ENCODE peak calls at places on chromosomes 13 and 19, in eight cellular contexts. V is right lobe of liver, X is breast epithelium, T is IMR-90, P is adrenal gland, J is spleen, U is endothelial cell of umbilical vein, G is lower leg skin. H is an unnamed sample.

GRCh38 chr19:17266975-17267788 is at the start of gene BABAM1:
- DNase-seq in X (peak), G (peak), U (peak), J (peak), V (peak), P (peak), T (peak), H (peak)

GRCh38 chr19:41298327-41298964 is 11.5 kb upstream of the CCDC97 start:
- DNase-seq in G (peak), T (peak), V (no peak), X (peak), P (peak), J (no peak), U (peak), H (no peak)

GRCh38 chr19:55027472-55028337 is 10.4 kb downstream of the GP6 start:
- DNase-seq in T (no peak), U (no peak), J (no peak), P (no peak), V (no peak), X (no peak), G (no peak), H (no peak)

GRCh38 chr13:35471466-35472307 is 4.8 kb downstream of the MAB21L1 start:
- DNase-seq in T (no peak), J (no peak), V (no peak), X (no peak), U (no peak), G (no peak), P (no peak), H (no peak)

GRCh38 chr13:52903320-52903719 is 54.9 kb upstream of the PCDH8 start:
- DNase-seq in X (no peak), V (no peak), T (no peak), U (no peak), G (no peak), P (no peak), J (no peak), H (no peak)

GRCh38 chr13:76723551-76724232 is 162.5 kb downstream of the KCTD12 start:
- DNase-seq in J (no peak), T (peak), V (peak), G (no peak), X (no peak), P (peak), U (peak), H (no peak)

GRCh38 chr13:31543190-31543589 is 196.1 kb upstream of the RXFP2 start:
- DNase-seq in U (no peak), J (no peak), X (no peak), P (no peak), G (no peak), V (no peak), T (no peak), H (no peak)

GRCh38 chr19:21082011-21082975 is at the start of gene ZNF714:
- DNase-seq in U (peak), V (peak), X (peak), G (peak), P (peak), J (peak), T (peak), H (peak)

GRCh38 chr19:34507414-34508067 is 26.0 kb downstream of the WTIP start:
- DNase-seq in U (no peak), V (no peak), T (no peak), X (peak), P (no peak), J (no peak), G (peak), H (no peak)

GRCh38 chr13:73070451-73070850 is 11.6 kb downstream of the KLF5 start:
- DNase-seq in J (no peak), X (no peak), U (no peak), P (no peak), T (no peak), V (no peak), G (no peak), H (no peak)

GRCh38 chr13:73072501-73072900 is 13.7 kb downstream of the KLF5 start:
- DNase-seq in U (no peak), J (no peak), V (no peak), T (no peak), X (no peak), G (no peak), P (no peak), H (no peak)

GRCh38 chr13:73065665-73066350 is 7.0 kb downstream of the KLF5 start:
- DNase-seq in P (no peak), J (no peak), X (peak), U (no peak), G (no peak), T (no peak), V (no peak), H (no peak)

GRCh38 chr13:73073050-73073449 is 14.2 kb downstream of the KLF5 start:
- DNase-seq in P (no peak), V (no peak), X (no peak), U (no peak), J (no peak), G (no peak), T (no peak), H (no peak)

GRCh38 chr13:73069206-73069815 is 10.5 kb downstream of the KLF5 start:
- DNase-seq in X (no peak), G (no peak), P (no peak), V (no peak), U (no peak), J (no peak), T (peak), H (no peak)
- TF ChIP-seq POLR2A in X (no peak), G (no peak), P (no peak), V (no peak), U (no peak), J (no peak), T (no peak), H (no peak)

GRCh38 chr19:50152578-50152977 is 10.5 kb downstream of the IZUMO2 start:
- DNase-seq in X (no peak), P (no peak), G (no peak), T (no peak), U (no peak), J (no peak), V (no peak), H (peak)

GRCh38 chr19:50148528-50148927 is 14.6 kb downstream of the IZUMO2 start:
- DNase-seq in P (no peak), G (no peak), X (no peak), J (no peak), V (no peak), T (no peak), U (no peak), H (no peak)

DNA sequence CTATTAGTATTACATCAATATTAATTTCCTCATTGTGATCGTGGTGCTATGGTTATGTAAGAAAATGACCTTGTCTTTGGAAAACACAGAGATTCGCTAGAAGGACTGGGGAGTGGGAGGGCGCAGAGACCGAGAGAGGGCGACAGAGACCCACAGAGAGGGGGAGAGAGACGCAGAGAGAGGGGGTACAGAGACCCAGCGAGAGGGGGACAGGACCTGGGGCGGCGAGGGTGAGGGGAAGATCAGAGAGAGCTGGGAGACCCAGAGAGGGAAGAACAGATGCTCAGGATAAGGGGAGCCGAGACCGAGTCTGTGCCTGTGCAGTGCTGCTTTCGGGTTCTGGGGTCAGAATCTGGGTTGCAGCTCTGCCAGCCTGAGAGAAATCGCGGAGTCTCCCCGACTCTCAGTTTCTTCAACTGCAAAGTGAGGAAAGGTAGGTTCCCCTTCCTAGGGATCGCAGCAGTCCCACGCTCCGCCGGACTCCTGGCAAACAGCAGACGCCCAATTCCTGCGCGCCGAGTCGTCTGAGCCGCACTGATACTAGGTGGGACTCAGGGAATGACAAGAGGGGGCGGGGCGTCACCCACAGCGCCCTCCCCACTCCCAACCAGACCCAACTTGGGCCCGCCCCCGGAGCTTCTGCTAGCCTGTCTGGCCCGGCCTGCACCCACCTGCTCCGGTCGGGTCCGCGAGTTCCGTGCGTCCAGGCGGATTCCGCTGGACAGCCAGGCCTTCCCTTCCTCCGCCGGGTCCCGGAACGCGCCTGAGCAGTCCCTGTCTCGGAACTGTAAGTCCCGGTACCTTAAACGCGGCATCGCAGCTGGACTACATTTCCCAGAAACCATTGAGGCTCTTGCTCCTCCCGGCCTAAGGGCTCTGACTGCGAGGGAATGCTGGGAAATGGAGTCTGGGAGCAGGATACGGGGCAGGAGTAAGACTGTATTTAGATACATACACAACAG is 15.3 kb downstream of the IZUMO2 start:
- DNase-seq in P (peak), G (peak), V (peak), T (peak), U (peak), J (peak), X (peak), H (peak)
- TF ChIP-seq POLR2A in P (peak), G (no peak), V (peak), T (no peak), U (no peak), J (no peak), X (no peak), H (peak)

GRCh38 chr13:41682001-41682400 is 224.7 kb downstream of the RGCC start:
- DNase-seq in T (no peak), V (no peak), G (no peak), U (no peak), P (no peak), J (no peak), X (no peak), H (no peak)
- TF ChIP-seq POLR2A in T (no peak), V (no peak), G (no peak), U (no peak), P (no peak), J (no peak), X (no peak), H (no peak)

GRCh38 chr13:29452773-29453574 is 142.5 kb downstream of the SLC7A1 start:
- DNase-seq in P (no peak), J (no peak), U (no peak), T (no peak), V (no peak), X (no peak), G (no peak), H (no peak)

GRCh38 chr13:29457299-29457698 is 138.2 kb downstream of the SLC7A1 start:
- DNase-seq in T (peak), V (no peak), G (no peak), J (no peak), P (no peak), U (peak), X (no peak), H (no peak)

GRCh38 chr13:29456419-29456818 is 139.1 kb downstream of the SLC7A1 start:
- DNase-seq in P (no peak), X (no peak), V (no peak), U (no peak), T (no peak), G (no peak), J (no peak), H (no peak)

GRCh38 chr13:29453657-29454056 is 141.8 kb downstream of the SLC7A1 start:
- DNase-seq in V (no peak), X (no peak), J (no peak), U (no peak), G (no peak), T (no peak), P (no peak), H (no peak)

DNA sequence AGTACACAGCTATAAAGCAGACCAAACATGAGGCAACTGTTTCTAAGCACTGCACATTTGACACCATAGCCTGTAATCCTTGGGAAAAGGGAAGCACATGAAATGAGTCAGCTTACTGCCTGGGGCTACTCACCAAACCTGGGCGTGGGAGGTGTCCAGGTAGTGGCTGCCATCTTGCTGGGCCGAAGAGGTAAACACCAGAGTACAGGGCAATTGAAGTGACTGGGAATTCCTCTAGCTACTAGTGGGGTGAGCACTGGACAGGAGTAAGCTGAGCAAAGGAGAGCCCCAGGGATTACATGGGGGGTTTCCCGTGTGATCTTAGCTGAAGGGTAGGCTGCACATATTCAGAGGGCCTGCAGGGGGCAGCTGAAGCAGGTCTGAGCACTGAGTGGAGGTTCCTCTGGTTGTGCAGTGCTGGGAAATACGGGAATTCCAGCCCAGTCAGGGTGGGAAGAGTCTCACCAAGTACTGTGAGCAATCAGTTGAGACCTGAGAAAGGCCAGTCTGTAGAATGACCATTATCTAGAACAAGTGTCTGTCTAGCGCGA is 140.5 kb downstream of the SLC7A1 start:
- DNase-seq in T (peak), J (no peak), V (no peak), G (no peak), P (no peak), X (peak), U (peak), H (no peak)
- TF ChIP-seq POLR2A in T (no peak), J (no peak), V (no peak), G (no peak), P (no peak), X (no peak), U (no peak), H (no peak)

DNA sequence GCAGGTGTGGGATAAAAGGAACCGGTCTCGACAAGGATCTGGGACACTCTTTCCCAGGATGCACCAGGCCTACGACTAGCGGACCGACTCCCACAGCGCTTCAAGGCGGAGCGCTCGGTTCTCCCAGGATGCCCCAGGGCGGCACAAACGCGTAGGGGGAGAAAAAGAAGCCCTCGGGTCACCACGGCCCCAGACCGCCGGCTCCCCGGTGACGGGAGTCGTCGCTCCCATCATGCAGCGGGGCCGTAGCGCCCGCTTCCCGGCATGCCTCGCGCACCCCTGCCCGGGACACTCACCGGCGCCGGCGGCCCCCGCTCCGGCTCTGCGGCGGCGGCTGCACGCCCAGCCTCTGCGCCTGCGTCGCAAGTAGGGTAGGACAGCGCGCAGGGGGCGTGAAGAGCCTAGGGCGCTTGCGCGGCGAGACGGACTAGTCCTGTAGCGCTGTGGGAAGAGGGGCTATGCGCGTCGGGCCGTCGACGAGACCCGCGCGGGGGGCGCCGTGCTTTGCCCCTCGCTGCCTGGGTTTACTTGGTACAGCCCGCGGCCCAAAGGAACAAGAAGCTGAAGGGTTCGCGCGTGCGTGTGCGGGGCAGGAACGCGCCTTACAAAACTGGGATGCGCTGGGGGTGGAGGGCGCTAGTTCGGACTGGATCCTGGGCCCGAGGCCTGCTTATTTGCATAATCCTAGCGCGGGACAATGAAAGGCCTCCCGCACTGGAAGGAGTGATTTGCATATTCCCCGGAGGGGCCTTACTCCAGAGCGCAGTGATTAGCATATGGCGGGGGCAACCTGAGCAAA is at the start of gene ZNF428:
- DNase-seq in X (peak), J (peak), V (peak), P (peak), T (peak), G (peak), U (peak), H (peak)
- TF ChIP-seq POLR2A in X (no peak), J (peak), V (peak), P (peak), T (peak), G (no peak), U (peak), H (peak)

DNA sequence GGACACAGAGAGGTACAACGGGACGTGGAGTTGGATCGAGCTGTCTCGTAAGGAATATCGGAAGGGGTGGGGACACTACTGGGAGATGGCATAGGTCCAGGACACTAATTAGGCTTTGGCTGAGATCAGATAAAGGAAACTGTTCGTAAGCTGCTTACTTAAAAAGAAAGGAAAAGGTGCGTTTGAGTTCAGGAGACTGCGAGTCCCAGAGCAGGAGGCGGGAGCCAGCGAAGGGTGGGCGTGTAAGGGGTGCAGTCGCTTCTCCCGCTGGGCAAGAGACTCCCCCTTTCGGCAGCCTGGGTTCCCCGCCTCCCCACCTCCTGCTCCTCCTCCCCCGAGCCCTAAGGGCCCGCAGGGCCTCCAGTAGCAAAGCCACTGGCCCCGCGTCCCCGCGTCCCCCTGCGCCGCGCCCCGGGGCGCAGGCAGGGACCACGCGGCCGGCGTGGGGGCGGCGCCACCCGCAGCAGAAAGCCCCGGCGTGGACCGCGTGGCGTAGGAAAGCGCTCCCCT is 571 bp downstream of the ABCC4 start:
- DNase-seq in T (peak), G (peak), X (no peak), V (peak), J (peak), P (no peak), U (peak), H (peak)
- TF ChIP-seq POLR2A in T (no peak), G (no peak), X (no peak), V (no peak), J (no peak), P (no peak), U (no peak), H (no peak)

DNA sequence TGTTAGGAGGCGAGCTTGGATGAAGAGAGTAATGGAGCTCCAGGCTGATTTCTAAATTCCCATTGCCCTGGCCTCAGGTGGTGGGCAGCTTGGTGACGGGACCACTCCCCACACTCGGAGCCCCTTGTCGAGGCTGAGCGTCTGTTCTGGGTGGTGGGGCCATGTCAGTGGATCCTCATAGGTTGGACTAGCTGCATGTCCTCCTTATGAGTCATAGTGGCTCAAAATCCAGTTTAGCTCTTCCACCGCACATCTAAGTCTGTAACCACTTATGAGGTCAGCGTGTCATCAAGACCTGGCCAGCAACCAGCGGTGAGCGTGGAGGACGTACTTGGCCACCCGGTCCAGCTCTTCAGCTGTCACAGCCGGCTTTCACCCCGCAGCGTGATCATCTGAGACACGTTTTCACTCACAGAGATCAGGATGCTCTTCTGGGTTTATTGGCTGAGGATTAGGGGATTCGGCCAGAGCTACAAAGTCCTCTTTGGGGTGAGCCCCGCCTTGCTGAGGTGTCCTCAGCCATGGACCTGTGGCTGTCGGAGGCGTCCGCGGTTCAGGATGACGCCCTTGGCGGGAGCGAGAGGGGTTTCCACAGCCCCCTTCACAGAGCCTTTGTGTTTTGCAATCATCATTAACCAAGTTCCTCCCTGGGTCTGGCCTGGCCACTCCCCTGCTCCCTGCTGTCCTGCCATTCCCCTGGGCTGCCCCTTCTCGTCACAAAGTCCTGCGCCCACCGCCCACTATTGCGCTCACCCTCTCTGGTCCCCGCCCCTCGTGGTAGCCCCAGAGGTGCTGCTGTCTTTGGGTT is 41.9 kb downstream of the ADPRHL1 start:
- DNase-seq in J (peak), U (no peak), P (no peak), X (peak), T (peak), G (no peak), V (no peak), H (peak)
- TF ChIP-seq POLR2A in J (no peak), U (no peak), P (no peak), X (no peak), T (peak), G (no peak), V (no peak), H (no peak)

DNA sequence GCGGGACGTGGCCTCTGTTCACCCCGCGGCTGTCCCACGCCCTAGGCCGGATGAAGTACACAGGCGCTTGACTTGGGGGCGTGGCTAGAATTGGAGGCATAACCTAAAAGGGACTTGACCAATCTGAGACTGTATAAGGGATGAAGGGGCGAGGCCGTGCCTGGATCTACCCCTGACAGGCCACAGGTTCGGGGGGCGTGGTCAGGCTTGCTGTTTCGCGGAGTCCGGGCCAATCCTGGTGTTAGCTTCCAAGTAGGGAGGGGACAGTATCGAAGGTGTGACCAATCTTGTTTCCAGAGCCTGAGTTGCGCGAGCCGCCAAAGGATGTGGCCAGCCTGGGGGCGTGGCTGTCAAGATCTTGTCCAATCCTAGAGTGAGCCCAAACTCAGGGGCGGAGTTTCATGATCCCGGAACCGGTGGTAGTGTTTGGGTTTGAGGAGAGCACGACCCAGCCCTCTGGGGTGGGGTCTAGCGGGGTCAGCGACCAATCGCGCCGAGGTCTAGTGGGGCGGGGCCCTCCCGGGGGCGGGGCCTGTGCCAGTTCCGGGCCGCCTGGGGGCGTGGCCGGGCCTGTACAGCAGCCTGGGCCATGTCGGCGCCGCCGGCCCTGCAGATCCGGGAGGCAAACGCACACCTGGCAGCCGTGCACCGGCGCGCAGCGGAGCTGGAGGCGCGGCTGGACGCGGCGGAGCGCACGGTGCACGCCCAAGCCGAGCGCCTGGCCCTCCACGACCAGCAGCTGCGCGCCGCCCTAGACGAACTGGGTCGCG is at the start of gene VMAC:
- DNase-seq in V (peak), X (peak), J (peak), G (peak), U (peak), P (peak), T (peak), H (peak)
- TF ChIP-seq POLR2A in V (peak), X (no peak), J (no peak), G (no peak), U (peak), P (peak), T (no peak), H (peak)